ENCODE peak calls at places on chromosomes 6 and 20, in five cellular contexts. M is IMR-90, L is body of pancreas, E is A549, R is K562. A is an unnamed sample.

GRCh38 chr20:46267108-46267820 is 41.0 kb downstream of the CDH22 start:
- DNase-seq in M (no peak), L (no peak), E (no peak), R (no peak), A (no peak)

GRCh38 chr6:116101298-116101718 is 655 bp downstream of the NT5DC1 start:
- DNase-seq in M (no peak), L (no peak), E (no peak), R (peak), A (no peak)

GRCh38 chr6:14178083-14178445 is 60.5 kb downstream of the CD83 start:
- DNase-seq in M (no peak), L (no peak), E (peak), R (no peak), A (no peak)

GRCh38 chr6:24930386-24930785 is 5.4 kb downstream of the RIPOR2 start:
- DNase-seq in M (peak), L (no peak), E (no peak), R (no peak), A (no peak)

GRCh38 chr20:2507875-2508630 is 662 bp downstream of the ZNF343 start:
- DNase-seq in M (peak), L (no peak), E (peak), R (peak), A (no peak)

GRCh38 chr20:44253528-44253927 is 6.4 kb downstream of the GDAP1L1 start:
- DNase-seq in M (no peak), L (peak), E (peak), R (no peak), A (no peak)

GRCh38 chr6:92150560-92150959 is 1268.8 kb downstream of the EPHA7 start:
- DNase-seq in M (no peak), L (no peak), E (no peak), R (no peak), A (no peak)

GRCh38 chr6:91241946-91242613 is 655.2 kb upstream of the MAP3K7 start:
- DNase-seq in M (no peak), L (no peak), E (no peak), R (no peak), A (no peak)

GRCh38 chr6:66662196-66662595 is 955.2 kb upstream of the EYS start:
- DNase-seq in M (peak), L (no peak), E (peak), R (peak), A (no peak)

GRCh38 chr6:45132059-45132458 is 196.1 kb upstream of the RUNX2 start:
- DNase-seq in M (no peak), L (no peak), E (no peak), R (no peak), A (peak)

GRCh38 chr20:39025883-39026282 is 63.7 kb downstream of the DHX35 start:
- DNase-seq in M (no peak), L (no peak), E (no peak), R (no peak), A (no peak)

GRCh38 chr6:11183761-11184362 is 48.6 kb downstream of the NEDD9 start:
- DNase-seq in M (no peak), L (no peak), E (no peak), R (no peak), A (no peak)

GRCh38 chr6:132404736-132405135 is 3.5 kb upstream of the MOXD1 start:
- DNase-seq in M (peak), L (no peak), E (no peak), R (no peak), A (no peak)

GRCh38 chr6:119156742-119157494 is 78.5 kb upstream of the FAM184A start:
- DNase-seq in M (no peak), L (no peak), E (no peak), R (no peak), A (no peak)

GRCh38 chr20:17456226-17456625 is 75.0 kb downstream of the BFSP1 start:
- DNase-seq in M (no peak), L (no peak), E (no peak), R (no peak), A (no peak)

GRCh38 chr6:42156638-42157037 is 14.2 kb upstream of the C6orf132 start:
- DNase-seq in M (no peak), L (no peak), E (no peak), R (no peak), A (no peak)

GRCh38 chr6:43913388-43914271 is 143.6 kb downstream of the VEGFA start:
- DNase-seq in M (peak), L (peak), E (no peak), R (no peak), A (no peak)

GRCh38 chr6:151773382-151773781 is 34.1 kb upstream of the ESR1 start:
- DNase-seq in M (no peak), L (no peak), E (no peak), R (no peak), A (no peak)

GRCh38 chr6:109302176-109302575 is 80.1 kb downstream of the CD164 start:
- DNase-seq in M (no peak), L (no peak), E (no peak), R (no peak), A (no peak)

GRCh38 chr6:21836292-21836691 is 242.7 kb downstream of the SOX4 start:
- DNase-seq in M (no peak), L (no peak), E (no peak), R (no peak), A (no peak)

GRCh38 chr6:4371207-4371921 is 236.0 kb upstream of the ECI2 start:
- DNase-seq in M (peak), L (no peak), E (no peak), R (peak), A (peak)

GRCh38 chr6:118042855-118043254 is 135.8 kb downstream of the SLC35F1 start:
- DNase-seq in M (no peak), L (no peak), E (no peak), R (no peak), A (no peak)

GRCh38 chr6:107046316-107046715 is 18.3 kb downstream of the MTRES1 start:
- DNase-seq in M (no peak), L (no peak), E (no peak), R (no peak), A (no peak)

GRCh38 chr6:8103726-8104125 is 1.4 kb upstream of the EEF1E1 start:
- DNase-seq in M (no peak), L (no peak), E (no peak), R (no peak), A (no peak)

GRCh38 chr20:24762791-24763350 is 186.2 kb upstream of the CST7 start:
- DNase-seq in M (no peak), L (no peak), E (no peak), R (no peak), A (no peak)

DNA sequence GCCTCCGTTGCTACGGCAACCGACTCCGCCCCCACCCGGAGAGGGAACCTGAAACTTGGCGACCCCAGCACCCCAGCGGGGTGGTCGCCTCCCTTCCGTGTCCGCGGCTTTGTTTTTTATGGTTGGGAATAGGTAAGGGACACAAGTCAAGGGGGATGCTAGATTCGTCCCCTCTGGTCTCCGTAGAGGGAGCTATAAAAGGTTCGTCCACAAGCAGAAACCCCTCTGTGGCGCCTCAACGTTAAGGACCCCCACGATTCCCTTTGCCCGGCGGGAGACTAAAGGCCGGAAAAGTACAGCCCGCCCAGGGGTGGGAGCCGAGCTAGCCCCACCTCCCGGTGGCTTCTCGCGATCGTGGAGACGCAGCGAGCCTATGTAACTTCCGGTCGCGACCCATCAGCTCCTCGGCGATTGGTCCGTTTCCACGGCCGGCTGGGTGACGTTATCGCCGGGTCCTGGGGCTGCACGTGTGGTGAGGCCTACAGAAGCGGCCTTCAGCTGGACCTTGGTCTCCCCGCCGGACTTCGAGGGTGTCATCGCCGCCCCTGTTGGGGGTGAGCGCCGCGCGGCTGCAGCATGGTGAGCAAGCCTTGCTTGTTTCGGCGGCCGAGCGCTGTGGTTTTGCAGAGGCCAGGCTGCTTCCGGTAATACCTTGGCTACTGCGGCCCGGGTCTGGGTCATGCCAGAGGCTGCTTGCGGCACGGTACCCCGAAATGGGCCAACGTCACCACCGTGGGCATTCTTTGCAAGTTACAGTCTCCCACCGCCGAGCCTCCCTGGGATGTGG is at the start of gene LTV1:
- DNase-seq in M (peak), L (peak), E (peak), R (peak), A (peak)
- TF ChIP-seq POLR2A in M (peak), L (peak), E (peak), R (peak), A (no peak)

DNA sequence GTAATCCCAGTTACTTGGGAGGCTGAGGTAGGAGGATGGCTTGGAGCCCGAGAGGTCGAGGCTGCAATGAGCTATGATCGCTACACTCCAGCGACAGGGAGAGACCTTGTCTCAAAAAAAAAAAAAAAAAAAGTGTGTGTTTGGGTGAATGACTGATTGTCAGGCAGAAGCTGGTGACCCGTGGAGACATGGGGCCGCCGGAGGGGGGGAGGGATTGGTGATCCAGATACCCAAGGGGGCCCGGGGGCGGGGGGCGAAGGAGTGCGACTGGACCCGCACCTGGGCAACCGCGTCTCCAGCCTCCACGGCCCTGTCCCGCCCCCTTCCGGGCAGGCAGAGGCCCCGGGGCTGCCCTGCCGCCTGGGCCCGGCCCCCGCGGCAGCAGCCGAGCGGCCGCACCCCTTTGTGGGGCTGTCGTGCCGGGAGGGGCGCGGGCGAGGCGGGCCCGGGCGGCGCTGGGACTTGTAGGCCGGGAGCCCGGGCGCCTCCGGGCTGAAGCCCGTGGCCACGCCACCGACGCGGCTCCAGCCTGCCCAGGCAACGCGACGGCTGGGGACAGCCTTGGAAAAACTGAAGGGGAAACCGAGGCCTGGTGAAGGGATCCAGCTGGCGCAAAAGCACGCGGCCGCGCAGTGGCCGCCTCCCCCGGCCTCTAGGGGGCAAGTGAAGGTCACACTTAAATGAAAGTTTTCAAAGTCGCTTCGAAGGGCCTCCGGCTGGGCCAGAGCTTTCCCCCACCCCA is 2.1 kb upstream of the RBM38 start:
- DNase-seq in M (peak), L (peak), E (no peak), R (peak), A (no peak)
- TF ChIP-seq POLR2A in M (no peak), L (peak), E (no peak), R (no peak), A (no peak)

DNA sequence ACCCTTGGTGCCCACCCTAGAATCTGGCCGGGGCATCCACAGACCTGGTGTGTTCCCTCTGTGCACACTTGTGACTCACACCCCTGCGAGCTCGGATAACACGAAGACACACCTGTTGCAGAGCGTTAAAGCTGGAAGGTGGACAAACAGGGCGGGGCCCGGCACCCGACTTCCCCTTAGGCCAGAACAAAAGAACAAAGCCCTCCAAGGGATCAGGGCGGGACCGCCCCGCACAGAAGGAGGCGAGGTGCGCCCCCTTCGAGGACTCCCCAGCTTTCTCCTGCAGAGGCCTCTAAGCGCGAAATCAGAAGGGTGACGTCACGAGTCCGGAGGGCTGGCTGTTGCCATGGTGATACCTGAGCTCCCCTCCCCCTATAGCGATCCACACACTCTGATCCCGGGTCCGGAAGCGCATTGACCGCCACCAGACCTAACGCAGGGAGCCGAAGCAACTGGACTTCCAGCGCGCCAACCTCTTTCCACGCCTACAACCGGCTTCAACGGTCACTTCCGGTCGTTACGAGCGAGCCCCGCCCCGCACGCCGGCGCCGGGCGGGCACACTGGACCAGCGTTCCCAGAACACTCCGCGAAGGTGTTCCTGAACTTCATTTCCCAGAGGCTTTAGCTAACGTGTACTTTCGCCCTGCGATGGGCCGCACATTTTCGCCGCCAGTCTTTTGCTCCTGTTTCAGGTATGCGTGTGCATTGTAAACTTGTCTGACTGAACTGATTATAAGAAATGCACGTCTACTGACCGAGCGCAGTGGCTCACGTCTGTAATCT is at the start of gene ZNF184:
- DNase-seq in M (peak), L (peak), E (peak), R (peak), A (peak)
- TF ChIP-seq POLR2A in M (peak), L (peak), E (peak), R (peak), A (peak)

GRCh38 chr6:30490031-30490876 is 945 bp downstream of the HLA-E start:
- DNase-seq in M (peak), L (peak), E (peak), R (peak), A (no peak)
- TF ChIP-seq POLR2A in M (no peak), L (no peak), E (no peak), R (no peak), A (no peak)

A was measured in H54.